ENCODE peak calls at places on chromosomes 12 and 14, in seven cellular contexts. D, F, Q, B, N, P and Y are unnamed samples.

GRCh38 chr12:46376579-46376978 is 4.0 kb upstream of the SLC38A2 start:
- DNase-seq in D (no peak), F (no peak), Q (no peak), B (no peak), N (no peak), P (no peak), Y (no peak)

GRCh38 chr12:55670213-55670730 is 33.6 kb downstream of the OR10P1 start:
- DNase-seq in D (no peak), F (no peak), Q (no peak), B (no peak), N (no peak), P (no peak), Y (no peak)

GRCh38 chr12:131274061-131274460 is 320.4 kb downstream of the ADGRD1 start:
- DNase-seq in D (no peak), F (no peak), Q (no peak), B (no peak), N (no peak), P (no peak), Y (no peak)

GRCh38 chr12:109553471-109553870 is 19.8 kb downstream of the MMAB start:
- DNase-seq in D (no peak), F (peak), Q (no peak), B (no peak), N (no peak), P (no peak), Y (no peak)

GRCh38 chr14:75301666-75302325 is 23.2 kb downstream of the FOS start:
- DNase-seq in D (no peak), F (no peak), Q (no peak), B (no peak), N (no peak), P (no peak), Y (no peak)

GRCh38 chr12:162467-163307 is 51.3 kb downstream of the SLC6A12 start:
- DNase-seq in D (peak), F (no peak), Q (no peak), B (peak), N (no peak), P (no peak), Y (no peak)

GRCh38 chr14:75905505-75905904 is 76.3 kb downstream of the TGFB3 start:
- DNase-seq in D (no peak), F (peak), Q (no peak), B (no peak), N (no peak), P (no peak), Y (no peak)

GRCh38 chr12:80946591-80946990 is 8.9 kb upstream of the LIN7A start:
- DNase-seq in D (no peak), F (peak), Q (no peak), B (peak), N (no peak), P (no peak), Y (no peak)

GRCh38 chr14:103140316-103141109 is 17.3 kb downstream of the TNFAIP2 start:
- DNase-seq in D (peak), F (no peak), Q (no peak), B (no peak), N (no peak), P (no peak), Y (no peak)

GRCh38 chr14:105448706-105449111 is 25.9 kb upstream of the CRIP2 start:
- DNase-seq in D (no peak), F (peak), Q (peak), B (peak), N (peak), P (peak), Y (peak)

GRCh38 chr12:58046281-58046680 is 104.9 kb downstream of the ATP23 start:
- DNase-seq in D (no peak), F (no peak), Q (no peak), B (no peak), N (no peak), P (no peak), Y (no peak)

GRCh38 chr12:104526320-104526719 is 69.6 kb downstream of the CHST11 start:
- DNase-seq in D (no peak), F (no peak), Q (no peak), B (no peak), N (no peak), P (no peak), Y (no peak)

GRCh38 chr12:104522985-104523719 is 66.4 kb downstream of the CHST11 start:
- DNase-seq in D (no peak), F (no peak), Q (no peak), B (no peak), N (no peak), P (no peak), Y (no peak)

GRCh38 chr12:102452605-102453004 is 27.8 kb downstream of the IGF1 start:
- DNase-seq in D (no peak), F (no peak), Q (no peak), B (no peak), N (no peak), P (no peak), Y (no peak)

GRCh38 chr14:86153480-86153879 is 623.5 kb downstream of the FLRT2 start:
- DNase-seq in D (no peak), F (no peak), Q (no peak), B (peak), N (no peak), P (no peak), Y (no peak)

GRCh38 chr12:65510584-65511050 is 232.1 kb downstream of the MSRB3 start:
- DNase-seq in D (no peak), F (peak), Q (no peak), B (no peak), N (no peak), P (no peak), Y (no peak)

GRCh38 chr14:75879031-75879430 is 102.8 kb downstream of the TGFB3 start:
- DNase-seq in D (no peak), F (peak), Q (no peak), B (peak), N (no peak), P (no peak), Y (no peak)

GRCh38 chr14:25887251-25887908 is 710.5 kb downstream of the NOVA1 start:
- DNase-seq in D (no peak), F (peak), Q (no peak), B (no peak), N (no peak), P (no peak), Y (no peak)

GRCh38 chr14:59424707-59425106 is 40.5 kb downstream of the GPR135 start:
- DNase-seq in D (no peak), F (no peak), Q (no peak), B (no peak), N (no peak), P (no peak), Y (no peak)

GRCh38 chr12:126726481-126727217 is 1540.3 kb upstream of the TMEM132C start:
- DNase-seq in D (no peak), F (no peak), Q (no peak), B (no peak), N (no peak), P (no peak), Y (no peak)

GRCh38 chr12:41983896-41984295 is 160.8 kb downstream of the GXYLT1 start:
- DNase-seq in D (peak), F (no peak), Q (no peak), B (no peak), N (no peak), P (no peak), Y (no peak)

GRCh38 chr14:62301076-62301475 is 538.9 kb downstream of the SNAPC1 start:
- DNase-seq in D (no peak), F (peak), Q (no peak), B (no peak), N (no peak), P (no peak), Y (no peak)

GRCh38 chr14:52011557-52011956 is 22.2 kb downstream of the RTRAF start:
- DNase-seq in D (no peak), F (no peak), Q (no peak), B (no peak), N (no peak), P (no peak), Y (no peak)

GRCh38 chr14:20609215-20610001 is 18.2 kb upstream of the RNASE12 start:
- DNase-seq in D (peak), F (peak), Q (peak), B (peak), N (peak), P (no peak), Y (peak)

GRCh38 chr12:49336645-49337584 is at the start of gene C1QL4:
- DNase-seq in D (peak), F (peak), Q (peak), B (peak), N (peak), P (peak), Y (peak)

GRCh38 chr14:53306926-53307325 is 153.8 kb upstream of the DDHD1 start:
- DNase-seq in D (no peak), F (peak), Q (no peak), B (peak), N (no peak), P (no peak), Y (no peak)

GRCh38 chr14:71163842-71164500 is 256.7 kb downstream of the PCNX1 start:
- DNase-seq in D (no peak), F (no peak), Q (no peak), B (no peak), N (no peak), P (no peak), Y (no peak)

GRCh38 chr12:105480162-105480561 is 149.7 kb downstream of the C12orf75 start:
- DNase-seq in D (no peak), F (peak), Q (no peak), B (peak), N (no peak), P (no peak), Y (no peak)

GRCh38 chr14:99118046-99118721 is 153.8 kb downstream of the BCL11B start:
- DNase-seq in D (no peak), F (no peak), Q (no peak), B (no peak), N (no peak), P (no peak), Y (no peak)

GRCh38 chr14:72745546-72745945 is 148.4 kb downstream of the DPF3 start:
- DNase-seq in D (no peak), F (peak), Q (no peak), B (peak), N (no peak), P (no peak), Y (no peak)

GRCh38 chr14:68088463-68088862 is 268.9 kb downstream of the RAD51B start:
- DNase-seq in D (no peak), F (peak), Q (no peak), B (no peak), N (no peak), P (no peak), Y (no peak)

GRCh38 chr12:56687225-56688128 is 607 bp downstream of the PTGES3 start:
- DNase-seq in D (peak), F (peak), Q (peak), B (peak), N (peak), P (no peak), Y (peak)

GRCh38 chr12:7099290-7099996 is 7.2 kb upstream of the C1R start:
- DNase-seq in D (no peak), F (no peak), Q (no peak), B (no peak), N (no peak), P (no peak), Y (no peak)

GRCh38 chr12:117000316-117000715 is 89.6 kb downstream of the FBXW8 start:
- DNase-seq in D (no peak), F (no peak), Q (no peak), B (no peak), N (no peak), P (no peak), Y (no peak)

GRCh38 chr12:130465046-130465445 is 127.4 kb downstream of the PIWIL1 start:
- DNase-seq in D (no peak), F (no peak), Q (no peak), B (no peak), N (no peak), P (no peak), Y (no peak)

GRCh38 chr12:7131502-7131866 is 1.3 kb downstream of the CLSTN3 start:
- DNase-seq in D (no peak), F (no peak), Q (no peak), B (peak), N (no peak), P (no peak), Y (no peak)

GRCh38 chr14:69674546-69675245 is 63.3 kb downstream of the SUSD6 start:
- DNase-seq in D (no peak), F (no peak), Q (no peak), B (no peak), N (no peak), P (no peak), Y (no peak)